ENCODE peak calls at places on chromosome 2, in ten cellular contexts. V, M, I, P, W, H, G, Q, T and J are unnamed samples.

GRCh38 chr2:230319211-230319862 is 7.7 kb upstream of the SP140L start:
- DNase-seq in V (no peak), M (no peak), I (no peak), P (no peak), W (no peak), H (no peak), G (no peak), Q (no peak), T (no peak), J (no peak)

GRCh38 chr2:116456429-116456828 is 1358.1 kb upstream of the DDX18 start:
- DNase-seq in V (no peak), M (no peak), I (no peak), P (no peak), W (no peak), H (no peak), G (no peak), Q (no peak), T (peak), J (no peak)

GRCh38 chr2:127305985-127306585 is 12.1 kb upstream of the ERCC3 start:
- DNase-seq in V (no peak), M (peak), I (no peak), P (no peak), W (peak), H (no peak), G (no peak), Q (no peak), T (no peak), J (no peak)

GRCh38 chr2:218857371-218858137 is 2.1 kb upstream of the WNT6 start:
- DNase-seq in V (no peak), M (no peak), I (no peak), P (peak), W (peak), H (no peak), G (no peak), Q (no peak), T (no peak), J (no peak)

GRCh38 chr2:29829841-29830240 is 91.5 kb downstream of the ALK start:
- DNase-seq in V (no peak), M (no peak), I (no peak), P (no peak), W (no peak), H (no peak), G (no peak), Q (no peak), T (no peak), J (no peak)

GRCh38 chr2:110980613-110981062 is 140.1 kb upstream of the BCL2L11 start:
- DNase-seq in V (no peak), M (no peak), I (no peak), P (no peak), W (no peak), H (no peak), G (no peak), Q (no peak), T (peak), J (no peak)

GRCh38 chr2:71646028-71646427 is 192.7 kb downstream of the DYSF start:
- DNase-seq in V (peak), M (peak), I (no peak), P (no peak), W (peak), H (no peak), G (no peak), Q (no peak), T (no peak), J (no peak)

GRCh38 chr2:224369028-224369632 is 32.8 kb downstream of the FAM124B start:
- DNase-seq in V (peak), M (peak), I (no peak), P (no peak), W (peak), H (peak), G (peak), Q (peak), T (peak), J (no peak)

GRCh38 chr2:234269769-234270204 is 219.3 kb downstream of the SPP2 start:
- DNase-seq in V (no peak), M (peak), I (no peak), P (no peak), W (peak), H (no peak), G (no peak), Q (no peak), T (no peak), J (no peak)

GRCh38 chr2:25567406-25567805 is 106.0 kb downstream of the DTNB start:
- DNase-seq in V (peak), M (peak), I (no peak), P (peak), W (peak), H (peak), G (no peak), Q (no peak), T (peak), J (no peak)

GRCh38 chr2:238286551-238286950 is 1.9 kb downstream of the PER2 start:
- DNase-seq in V (peak), M (peak), I (no peak), P (peak), W (peak), H (no peak), G (no peak), Q (no peak), T (no peak), J (no peak)

GRCh38 chr2:180519276-180519675 is 461.1 kb upstream of the UBE2E3 start:
- DNase-seq in V (peak), M (peak), I (no peak), P (no peak), W (peak), H (peak), G (no peak), Q (no peak), T (no peak), J (no peak)

GRCh38 chr2:143875295-143876199 is 644.4 kb downstream of the ZEB2 start:
- DNase-seq in V (no peak), M (no peak), I (no peak), P (no peak), W (no peak), H (no peak), G (no peak), Q (no peak), T (no peak), J (no peak)

GRCh38 chr2:226251661-226252060 is 548.0 kb downstream of the IRS1 start:
- DNase-seq in V (no peak), M (no peak), I (no peak), P (no peak), W (no peak), H (no peak), G (no peak), Q (no peak), T (no peak), J (no peak)

GRCh38 chr2:148554459-148555247 is 89.9 kb upstream of the EPC2 start:
- DNase-seq in V (no peak), M (no peak), I (peak), P (no peak), W (no peak), H (no peak), G (no peak), Q (no peak), T (peak), J (no peak)

GRCh38 chr2:128437181-128437520 is 118.5 kb upstream of the HS6ST1 start:
- DNase-seq in V (no peak), M (no peak), I (peak), P (peak), W (no peak), H (no peak), G (peak), Q (no peak), T (no peak), J (no peak)

GRCh38 chr2:176161817-176162626 is 4.9 kb downstream of the HOXD3 start:
- DNase-seq in V (no peak), M (peak), I (no peak), P (no peak), W (peak), H (no peak), G (no peak), Q (no peak), T (peak), J (no peak)

GRCh38 chr2:206160124-206160806 is 570 bp downstream of the EEF1B2 start:
- DNase-seq in V (peak), M (no peak), I (no peak), P (no peak), W (no peak), H (no peak), G (no peak), Q (no peak), T (no peak), J (no peak)

GRCh38 chr2:176177580-176178270 is 10.7 kb upstream of the HOXD1 start:
- DNase-seq in V (peak), M (no peak), I (no peak), P (no peak), W (no peak), H (no peak), G (no peak), Q (no peak), T (peak), J (no peak)

GRCh38 chr2:58852243-58852642 is 611.1 kb upstream of the FANCL start:
- DNase-seq in V (no peak), M (no peak), I (no peak), P (no peak), W (no peak), H (no peak), G (no peak), Q (no peak), T (no peak), J (no peak)

GRCh38 chr2:33219850-33220275 is 256.6 kb upstream of the RASGRP3 start:
- DNase-seq in V (no peak), M (peak), I (no peak), P (no peak), W (peak), H (no peak), G (no peak), Q (no peak), T (no peak), J (no peak)

GRCh38 chr2:141515931-141516330 is 614.9 kb downstream of the LRP1B start:
- DNase-seq in V (no peak), M (no peak), I (no peak), P (no peak), W (no peak), H (no peak), G (no peak), Q (no peak), T (no peak), J (no peak)

GRCh38 chr2:202592580-202592979 is 42.2 kb upstream of the FAM117B start:
- DNase-seq in V (no peak), M (no peak), I (no peak), P (peak), W (no peak), H (no peak), G (no peak), Q (no peak), T (no peak), J (no peak)

GRCh38 chr2:96508521-96509113 is 3.5 kb upstream of the NEURL3 start:
- DNase-seq in V (no peak), M (no peak), I (no peak), P (no peak), W (no peak), H (no peak), G (no peak), Q (no peak), T (no peak), J (no peak)

GRCh38 chr2:145123606-145124005 is 603.7 kb upstream of the ZEB2 start:
- DNase-seq in V (no peak), M (peak), I (no peak), P (no peak), W (peak), H (no peak), G (peak), Q (no peak), T (no peak), J (no peak)

GRCh38 chr2:189327879-189328351 is 113.4 kb upstream of the WDR75 start:
- DNase-seq in V (no peak), M (no peak), I (no peak), P (no peak), W (peak), H (no peak), G (no peak), Q (no peak), T (no peak), J (no peak)

GRCh38 chr2:9753665-9754531 is 89.4 kb upstream of the TAF1B start:
- DNase-seq in V (peak), M (no peak), I (no peak), P (no peak), W (no peak), H (no peak), G (no peak), Q (no peak), T (no peak), J (no peak)

GRCh38 chr2:234291765-234292204 is 205.1 kb downstream of the ARL4C start:
- DNase-seq in V (no peak), M (peak), I (peak), P (no peak), W (peak), H (no peak), G (no peak), Q (no peak), T (no peak), J (no peak)

GRCh38 chr2:61727746-61728145 is 126.1 kb downstream of the FAM161A start:
- DNase-seq in V (no peak), M (no peak), I (no peak), P (no peak), W (peak), H (no peak), G (no peak), Q (no peak), T (no peak), J (no peak)

GRCh38 chr2:47323009-47323821 is 79.7 kb upstream of the MSH2 start:
- DNase-seq in V (peak), M (peak), I (peak), P (peak), W (peak), H (peak), G (peak), Q (peak), T (peak), J (no peak)

GRCh38 chr2:71759056-71759455 is 305.7 kb downstream of the DYSF start:
- DNase-seq in V (no peak), M (no peak), I (no peak), P (no peak), W (no peak), H (no peak), G (no peak), Q (no peak), T (no peak), J (no peak)

GRCh38 chr2:182077023-182077422 is 91.4 kb downstream of the PPP1R1C start:
- DNase-seq in V (no peak), M (no peak), I (no peak), P (no peak), W (no peak), H (no peak), G (no peak), Q (no peak), T (no peak), J (no peak)

GRCh38 chr2:8148260-8148880 is 533.5 kb upstream of the ID2 start:
- DNase-seq in V (no peak), M (peak), I (no peak), P (no peak), W (peak), H (peak), G (no peak), Q (no peak), T (no peak), J (no peak)

GRCh38 chr2:103963331-103963730 is 890.6 kb upstream of the POU3F3 start:
- DNase-seq in V (no peak), M (no peak), I (no peak), P (no peak), W (no peak), H (no peak), G (no peak), Q (no peak), T (no peak), J (no peak)

GRCh38 chr2:189124175-189124574 is 55.4 kb downstream of the COL5A2 start:
- DNase-seq in V (no peak), M (no peak), I (no peak), P (no peak), W (no peak), H (no peak), G (no peak), Q (no peak), T (no peak), J (no peak)

GRCh38 chr2:105592288-105592687 is 152.4 kb upstream of the NCK2 start:
- DNase-seq in V (no peak), M (no peak), I (no peak), P (peak), W (peak), H (no peak), G (no peak), Q (no peak), T (no peak), J (no peak)
- TF ChIP-seq CTCF in V (no peak), M (no peak), I (no peak), P (no peak), W (no peak), H (no peak), G (no peak), Q (no peak), T (no peak), J (no peak)

GRCh38 chr2:53715568-53715967 is 52.0 kb upstream of the CHAC2 start:
- DNase-seq in V (peak), M (peak), I (no peak), P (no peak), W (peak), H (peak), G (no peak), Q (no peak), T (peak), J (no peak)
- TF ChIP-seq CTCF in V (peak), M (peak), I (peak), P (peak), W (peak), H (peak), G (peak), Q (peak), T (no peak), J (peak)

GRCh38 chr2:164597988-164598387 is 23.3 kb downstream of the GRB14 start:
- DNase-seq in V (no peak), M (no peak), I (no peak), P (no peak), W (no peak), H (no peak), G (no peak), Q (no peak), T (no peak), J (no peak)

GRCh38 chr2:164600763-164601162 is 20.5 kb downstream of the GRB14 start:
- DNase-seq in V (no peak), M (no peak), I (no peak), P (no peak), W (no peak), H (no peak), G (no peak), Q (no peak), T (no peak), J (no peak)

GRCh38 chr2:164595031-164595430 is 26.3 kb downstream of the GRB14 start:
- DNase-seq in V (no peak), M (no peak), I (no peak), P (no peak), W (no peak), H (no peak), G (no peak), Q (no peak), T (no peak), J (no peak)

GRCh38 chr2:164605295-164605694 is 16.0 kb downstream of the GRB14 start:
- DNase-seq in V (no peak), M (peak), I (no peak), P (no peak), W (no peak), H (no peak), G (no peak), Q (no peak), T (no peak), J (no peak)

DNA sequence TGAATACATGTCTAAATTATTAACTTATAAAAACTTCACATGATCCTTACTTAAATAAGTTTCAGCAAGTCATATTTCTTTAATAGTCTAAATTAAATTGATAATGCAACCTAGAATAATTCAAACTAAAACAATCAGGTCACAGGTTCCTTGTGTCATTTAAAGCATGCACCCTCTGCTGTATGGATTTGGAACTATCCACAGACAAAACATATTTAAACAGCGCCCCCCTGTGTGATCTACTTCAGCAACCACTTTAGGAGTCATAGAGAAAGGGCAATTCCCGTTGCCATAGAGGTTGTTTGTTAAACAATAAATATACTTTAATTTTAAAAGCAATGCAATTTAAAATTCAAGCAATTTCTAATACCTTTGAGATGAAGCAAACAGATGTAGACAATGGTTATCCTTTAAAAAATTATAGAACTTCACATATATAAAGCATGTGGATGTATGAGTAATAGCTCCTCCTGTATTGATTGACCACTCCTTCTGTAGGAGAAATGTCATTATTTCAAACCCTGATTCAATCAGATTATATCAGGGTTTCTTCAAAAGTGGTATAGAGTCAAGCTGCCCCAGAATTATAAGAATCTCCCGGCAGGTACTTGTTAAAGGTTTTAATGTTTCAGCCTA is 21.2 kb downstream of the GRB14 start:
- DNase-seq in V (peak), M (peak), I (peak), P (peak), W (peak), H (peak), G (peak), Q (peak), T (peak), J (no peak)
- TF ChIP-seq CTCF in V (peak), M (peak), I (peak), P (peak), W (peak), H (peak), G (peak), Q (peak), T (peak), J (peak)

DNA sequence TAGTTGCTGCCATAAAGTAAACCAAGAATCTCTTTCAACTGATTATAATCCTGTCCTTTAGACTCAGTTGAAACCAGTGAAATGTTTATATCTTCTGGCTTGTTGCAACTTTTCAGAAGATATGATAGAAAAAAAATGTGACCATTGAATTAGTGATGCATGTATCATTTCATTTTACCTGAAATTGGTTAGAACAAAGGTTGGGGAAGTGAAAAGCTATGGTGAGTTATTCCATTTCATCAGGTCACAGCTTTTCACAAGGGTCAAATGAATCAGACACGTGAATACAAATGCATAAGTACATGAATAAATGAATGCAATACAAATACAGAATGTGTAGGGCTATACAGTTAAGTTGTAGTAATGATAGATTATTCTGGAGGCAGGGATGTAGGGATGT is 15.1 kb downstream of the CCDC85A start:
- DNase-seq in V (no peak), M (no peak), I (no peak), P (no peak), W (no peak), H (no peak), G (no peak), Q (no peak), T (no peak), J (no peak)
- TF ChIP-seq CTCF in V (no peak), M (no peak), I (no peak), P (no peak), W (no peak), H (no peak), G (no peak), Q (no peak), T (no peak), J (no peak)

GRCh38 chr2:166417669-166418068 is 41.9 kb upstream of the SCN9A start:
- DNase-seq in V (peak), M (peak), I (no peak), P (peak), W (peak), H (peak), G (peak), Q (no peak), T (peak), J (no peak)

GRCh38 chr2:166424841-166425240 is 49.1 kb upstream of the SCN9A start:
- DNase-seq in V (no peak), M (no peak), I (no peak), P (no peak), W (no peak), H (no peak), G (no peak), Q (no peak), T (no peak), J (no peak)

GRCh38 chr2:166418853-166419615 is 43.3 kb upstream of the SCN9A start:
- DNase-seq in V (no peak), M (no peak), I (no peak), P (no peak), W (no peak), H (no peak), G (peak), Q (no peak), T (no peak), J (no peak)

DNA sequence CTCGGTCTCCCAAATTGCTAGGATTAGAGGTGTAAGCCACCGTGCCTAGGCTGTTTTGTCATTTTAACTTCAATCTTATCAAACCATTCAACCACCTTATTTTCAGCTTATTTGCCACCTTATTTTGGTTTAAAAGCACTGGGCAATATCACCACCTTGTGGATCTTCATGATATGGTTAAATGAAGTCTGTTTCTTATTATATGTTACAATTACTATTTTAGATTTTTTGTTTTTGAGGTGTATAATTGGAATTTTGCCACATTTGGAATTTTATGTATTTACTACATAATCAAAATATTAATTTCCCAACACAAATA is 43.8 kb upstream of the SCN9A start:
- DNase-seq in V (peak), M (peak), I (no peak), P (no peak), W (peak), H (peak), G (no peak), Q (no peak), T (peak), J (no peak)
- TF ChIP-seq CTCF in V (peak), M (peak), I (peak), P (peak), W (peak), H (peak), G (no peak), Q (peak), T (peak), J (peak)